ENCODE peak calls at places on chromosomes 16 and 17, in seven cellular contexts. J is left ventricle myocardium inferior; T is SK-N-SH; S is neural progenitor cell; L is CD4-positive, alpha-beta T cell; E is tibial artery; A is GM23338. D is an unnamed sample.

GRCh38 chr17:77214743-77215142 is 74.0 kb downstream of the SEC14L1 start:
- DNase-seq in J (no peak), T (peak), S (peak), L (no peak), E (no peak), A (peak), D (peak)

GRCh38 chr16:89574681-89575246 is 794 bp upstream of the CPNE7 start:
- DNase-seq in J (peak), T (no peak), S (peak), L (peak), E (no peak), A (peak), D (no peak)

GRCh38 chr17:39240631-39241030 is 14.9 kb upstream of the STAC2 start:
- DNase-seq in J (no peak), T (no peak), S (no peak), L (no peak), E (no peak), A (no peak), D (no peak)

GRCh38 chr16:47142469-47143328 is 1.0 kb downstream of the NETO2 start:
- DNase-seq in J (peak), T (peak), S (peak), L (peak), E (no peak), A (peak), D (peak)

GRCh38 chr16:12252616-12253015 is 276.1 kb downstream of the SNX29 start:
- DNase-seq in J (no peak), T (no peak), S (no peak), L (no peak), E (no peak), A (no peak), D (peak)

GRCh38 chr17:78239489-78239931 is 8.1 kb downstream of the TMEM235 start:
- DNase-seq in J (no peak), T (no peak), S (no peak), L (no peak), E (no peak), A (no peak), D (no peak)

GRCh38 chr16:1744338-1744840 is 27.0 kb downstream of the NME3 start:
- DNase-seq in J (no peak), T (no peak), S (no peak), L (no peak), E (no peak), A (peak), D (no peak)

GRCh38 chr16:5523794-5524193 is 426.2 kb upstream of the EEF2KMT start:
- DNase-seq in J (no peak), T (no peak), S (peak), L (no peak), E (no peak), A (no peak), D (no peak)

GRCh38 chr16:3774156-3774767 is 56.9 kb upstream of the TRAP1 start:
- DNase-seq in J (peak), T (no peak), S (no peak), L (no peak), E (no peak), A (no peak), D (no peak)

GRCh38 chr17:47728214-47728877 is 4.7 kb upstream of the TBX21 start:
- DNase-seq in J (no peak), T (no peak), S (no peak), L (no peak), E (no peak), A (no peak), D (no peak)

GRCh38 chr16:78372302-78372701 is 272.8 kb downstream of the WWOX start:
- DNase-seq in J (no peak), T (no peak), S (peak), L (no peak), E (no peak), A (peak), D (no peak)

GRCh38 chr16:7332611-7333010 is at the start of gene RBFOX1:
- DNase-seq in J (no peak), T (no peak), S (no peak), L (no peak), E (no peak), A (no peak), D (no peak)
- H3K27ac ChIP-seq in J (peak), T (no peak), S (no peak), L (no peak), E (no peak), A (no peak), D (no peak)

DNA sequence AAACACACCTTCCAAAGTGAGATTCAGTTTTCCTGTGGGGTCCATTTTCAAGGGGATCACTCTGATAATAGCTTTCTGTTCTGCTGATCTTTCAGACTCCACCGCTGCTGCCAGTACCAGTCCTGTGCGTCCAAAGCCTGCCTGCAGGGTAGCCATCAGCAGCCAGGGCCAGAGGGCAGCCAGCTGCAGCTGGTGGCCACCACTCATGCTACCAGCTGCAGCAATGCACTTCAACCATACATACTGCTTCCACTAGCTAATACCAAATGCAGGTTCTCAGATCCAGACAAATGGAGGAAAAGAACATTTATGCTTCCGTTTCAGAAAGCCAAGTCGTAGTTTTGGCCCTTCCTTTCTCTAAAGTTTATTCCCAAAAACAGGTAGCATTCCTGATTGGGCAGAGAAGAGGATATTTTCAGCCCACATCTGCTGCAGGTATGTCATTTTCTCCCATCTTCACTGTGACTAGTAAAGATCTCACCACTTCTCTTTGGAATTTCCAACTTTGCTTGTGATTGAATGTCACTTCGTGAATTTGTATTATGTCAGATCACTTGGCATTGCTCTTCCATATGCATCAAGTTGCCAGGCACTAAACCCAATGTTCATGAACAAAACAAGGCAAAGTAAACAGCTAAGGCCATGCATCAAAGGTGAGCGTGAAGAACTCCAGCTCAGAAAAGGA is 1.8 kb downstream of the RNF43 start:
- DNase-seq in J (peak), T (peak), S (peak), L (no peak), E (no peak), A (peak), D (no peak)
- H3K27ac ChIP-seq in J (peak), T (no peak), S (no peak), L (no peak), E (no peak), A (no peak), D (no peak)

DNA sequence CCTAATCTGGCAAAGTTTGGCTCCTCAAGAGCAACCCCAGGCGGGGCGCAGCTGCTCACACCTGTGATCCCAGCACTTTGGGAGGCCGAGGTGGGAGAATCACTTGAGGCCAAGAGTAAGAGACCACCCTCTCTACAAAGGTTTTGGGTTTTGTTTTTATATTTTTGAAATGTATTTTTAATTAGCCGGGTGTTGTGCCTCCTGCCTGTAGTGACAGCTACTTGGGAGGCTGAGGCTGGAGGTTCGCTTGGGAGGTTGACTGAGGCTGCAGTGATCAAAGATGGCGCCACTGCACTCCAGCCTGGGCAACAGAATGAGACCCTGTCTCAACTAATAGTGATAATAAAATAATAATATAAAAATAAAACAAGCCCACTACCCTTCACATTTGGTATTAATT is 756 bp upstream of the USP7 start:
- DNase-seq in J (no peak), T (no peak), S (no peak), L (no peak), E (no peak), A (no peak), D (no peak)
- H3K27ac ChIP-seq in J (peak), T (peak), S (no peak), L (peak), E (peak), A (peak), D (no peak)

GRCh38 chr16:86256995-86257394 is 253.3 kb upstream of the FOXF1 start:
- DNase-seq in J (no peak), T (no peak), S (no peak), L (no peak), E (no peak), A (no peak), D (no peak)
- H3K27ac ChIP-seq in J (no peak), T (no peak), S (no peak), L (no peak), E (no peak), A (no peak), D (no peak)